ENCODE peak calls at places on chromosomes 16 and 17, in five cellular contexts. H is GM23248, V is H1, G is thyroid gland, E is stomach. S is an unnamed sample. For H3K4me1, the result is how much of the 10 kb centered on the place peaks cover.

GRCh38 chr16:1974157-1975070 is 2.6 kb downstream of the TBL3 start:
- DNase-seq in H (no peak), V (no peak), G (no peak), E (no peak), S (no peak)

GRCh38 chr17:31424944-31425582 is 33.6 kb downstream of the RAB11FIP4 start:
- DNase-seq in H (no peak), V (peak), G (no peak), E (peak), S (no peak)

GRCh38 chr17:75155191-75155601 is 884 bp upstream of the JPT1 start:
- DNase-seq in H (no peak), V (no peak), G (no peak), E (no peak), S (no peak)

GRCh38 chr17:338442-339192 is 14.0 kb downstream of the RPH3AL start:
- DNase-seq in H (no peak), V (no peak), G (peak), E (peak), S (peak)

GRCh38 chr16:410516-411178 is 9.0 kb downstream of the DECR2 start:
- DNase-seq in H (no peak), V (no peak), G (no peak), E (no peak), S (no peak)

GRCh38 chr16:88634994-88635670 is 3.2 kb upstream of the IL17C start:
- DNase-seq in H (peak), V (no peak), G (no peak), E (no peak), S (no peak)

GRCh38 chr16:70683146-70683944 is 2.5 kb downstream of the MTSS2 start:
- DNase-seq in H (no peak), V (no peak), G (no peak), E (no peak), S (no peak)

GRCh38 chr17:57524790-57525543 is 220.1 kb downstream of the CCDC182 start:
- DNase-seq in H (no peak), V (no peak), G (peak), E (no peak), S (no peak)

GRCh38 chr16:23949630-23950290 is 114.0 kb downstream of the PRKCB start:
- DNase-seq in H (no peak), V (no peak), G (peak), E (peak), S (peak)

GRCh38 chr16:11094075-11094593 is 149.8 kb downstream of the CLEC16A start:
- DNase-seq in H (no peak), V (no peak), G (peak), E (no peak), S (peak)

GRCh38 chr17:7559307-7560171 is 989 bp downstream of the TNFSF13 start:
- DNase-seq in H (no peak), V (no peak), G (peak), E (peak), S (peak)

GRCh38 chr16:58280846-58281301 is 14.0 kb downstream of the PRSS54 start:
- DNase-seq in H (peak), V (no peak), G (no peak), E (peak), S (no peak)

GRCh38 chr16:57639172-57639571 is 10.7 kb downstream of the ADGRG1 start:
- DNase-seq in H (no peak), V (peak), G (peak), E (peak), S (no peak)

GRCh38 chr17:31308935-31309334 is 4.9 kb downstream of the EVI2B start:
- DNase-seq in H (no peak), V (no peak), G (no peak), E (no peak), S (no peak)

GRCh38 chr16:57165923-57166322 is 19.9 kb downstream of the PSME3IP1 start:
- DNase-seq in H (no peak), V (no peak), G (no peak), E (no peak), S (no peak)

GRCh38 chr17:1150863-1151685 is 28.7 kb downstream of the ABR start:
- DNase-seq in H (no peak), V (no peak), G (no peak), E (no peak), S (no peak)

GRCh38 chr17:41915566-41915965 is 3.2 kb downstream of the ACLY start:
- DNase-seq in H (no peak), V (no peak), G (no peak), E (no peak), S (no peak)
- H3K4me1 ChIP-seq in H (half or more), V (under half), G (under half), E (half or more), S (under half)

DNA sequence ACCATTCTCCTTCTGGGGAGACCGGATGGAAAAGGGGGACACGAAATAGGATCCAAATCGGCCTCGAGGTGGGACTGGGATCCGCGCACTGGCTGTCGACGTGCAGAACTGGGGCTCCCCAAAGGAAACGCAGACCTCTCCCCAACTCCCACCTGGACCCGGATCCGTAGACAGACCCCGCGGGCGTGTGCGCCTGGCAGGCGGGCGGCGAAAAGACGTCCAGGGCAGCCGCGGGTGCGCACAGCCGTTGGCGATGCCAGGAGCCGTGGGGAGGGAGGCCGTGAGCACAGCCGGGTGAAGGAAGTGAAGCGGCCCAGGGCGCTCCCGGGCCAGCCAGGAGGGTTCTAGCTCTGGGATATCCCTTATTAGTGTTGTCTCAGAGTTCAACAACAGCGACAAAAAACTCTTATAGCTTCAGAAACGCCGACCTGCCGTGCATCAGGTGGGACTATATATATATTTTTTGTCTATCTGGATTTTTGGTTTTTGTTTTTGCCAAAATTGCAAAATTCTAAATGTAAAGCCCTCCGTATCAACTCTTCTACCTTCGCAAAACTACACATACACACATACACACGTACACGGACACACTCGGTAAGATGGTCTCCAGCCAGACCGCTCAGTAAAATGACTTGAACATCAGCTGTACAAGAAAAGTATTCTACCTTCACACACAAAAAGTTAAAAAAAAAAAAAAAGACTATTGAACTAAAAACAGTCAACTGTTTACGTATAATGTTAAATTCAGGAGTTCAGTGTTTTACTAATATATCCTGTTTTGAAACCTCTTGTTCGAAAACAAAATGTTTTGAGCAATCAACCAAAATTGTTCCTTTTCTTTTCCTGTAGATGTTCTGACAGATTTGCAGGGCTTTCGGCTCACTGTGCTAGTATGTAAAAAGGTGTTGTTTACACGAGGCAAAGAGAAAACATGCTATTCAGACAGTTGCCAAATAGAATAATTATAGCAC is 5.2 kb upstream of the AATF start:
- DNase-seq in H (no peak), V (peak), G (no peak), E (no peak), S (no peak)
- H3K4me1 ChIP-seq in H (under half), V (half or more), G (under half), E (under half), S (under half)

GRCh38 chr16:53769185-53769584 is 65.2 kb downstream of the FTO start:
- DNase-seq in H (no peak), V (no peak), G (no peak), E (no peak), S (no peak)

GRCh38 chr16:53769787-53770186 is 65.8 kb downstream of the FTO start:
- DNase-seq in H (no peak), V (no peak), G (no peak), E (no peak), S (no peak)

GRCh38 chr16:53768167-53768566 is 64.2 kb downstream of the FTO start:
- DNase-seq in H (peak), V (no peak), G (no peak), E (no peak), S (no peak)

GRCh38 chr16:53768593-53768992 is 64.6 kb downstream of the FTO start:
- DNase-seq in H (peak), V (no peak), G (peak), E (no peak), S (no peak)

DNA sequence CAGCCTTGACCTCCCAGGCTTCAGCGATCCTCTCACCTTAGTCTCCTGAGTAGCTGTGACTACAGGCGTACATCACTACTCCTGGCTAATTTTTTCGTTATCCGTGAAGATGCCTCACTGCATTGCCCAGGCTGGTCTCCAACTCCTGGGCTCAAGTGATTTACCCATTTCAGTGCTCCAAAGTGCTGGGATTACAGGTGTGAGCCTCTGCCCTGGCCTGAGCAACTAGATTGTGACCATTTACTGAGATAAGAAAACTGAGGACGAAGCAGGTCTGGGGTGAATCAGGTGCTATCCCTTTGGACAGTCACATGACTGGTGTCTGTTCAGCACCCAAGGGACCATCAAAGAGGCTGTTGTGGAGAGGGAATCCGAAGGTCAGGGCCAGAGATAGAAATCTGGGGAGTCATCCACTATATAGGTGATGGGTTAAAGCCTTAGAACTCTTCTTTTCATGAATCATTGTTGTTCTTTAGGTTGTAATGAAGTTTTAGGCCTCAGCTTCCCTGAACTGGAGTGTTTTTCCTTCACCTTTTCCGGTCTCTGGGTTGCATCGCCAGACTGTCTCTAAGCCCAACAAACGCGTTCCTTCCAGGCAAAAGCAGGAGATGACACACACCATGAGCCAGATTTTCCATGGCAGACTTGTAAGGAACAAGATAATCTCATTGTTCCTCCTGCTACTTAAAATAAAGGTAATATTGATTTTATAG is 62.5 kb downstream of the FTO start:
- DNase-seq in H (peak), V (no peak), G (no peak), E (no peak), S (no peak)
- H3K4me1 ChIP-seq in H (half or more), V (under half), G (under half), E (half or more), S (under half)

GRCh38 chr16:69399361-69399760 is 13.6 kb upstream of the TERF2 start:
- DNase-seq in H (peak), V (no peak), G (no peak), E (no peak), S (no peak)

GRCh38 chr16:69404275-69404805 is 18.5 kb upstream of the TERF2 start:
- DNase-seq in H (peak), V (no peak), G (peak), E (peak), S (peak)

GRCh38 chr16:69405757-69406156 is 18.7 kb upstream of the CYB5B start:
- DNase-seq in H (no peak), V (no peak), G (no peak), E (no peak), S (no peak)

GRCh38 chr16:69405326-69405725 is 19.1 kb upstream of the CYB5B start:
- DNase-seq in H (no peak), V (no peak), G (no peak), E (no peak), S (no peak)

DNA sequence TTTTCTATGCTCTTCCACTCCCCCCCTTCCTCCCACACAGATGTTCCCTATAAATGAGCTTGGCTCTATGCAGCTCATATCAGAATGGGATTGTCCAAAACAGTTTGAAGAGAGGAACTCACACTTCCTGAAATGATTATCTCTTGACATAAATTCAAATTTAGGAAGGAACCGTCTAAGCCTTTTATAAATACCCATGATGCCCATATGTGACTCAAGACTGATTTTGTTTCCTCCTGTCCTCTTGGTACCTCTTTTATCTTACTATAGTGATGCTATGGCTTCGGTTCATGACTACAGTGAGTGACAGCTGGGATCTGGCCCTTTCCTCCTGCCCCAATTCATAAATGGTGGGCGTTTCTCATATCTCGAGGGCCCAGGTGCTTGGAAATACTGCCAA is 16.6 kb upstream of the TERF2 start:
- DNase-seq in H (no peak), V (no peak), G (no peak), E (no peak), S (no peak)
- H3K4me1 ChIP-seq in H (under half), V (under half), G (under half), E (under half), S (under half)

GRCh38 chr16:67112591-67113399 is 3.1 kb downstream of the PHAF1 start:
- DNase-seq in H (no peak), V (no peak), G (no peak), E (no peak), S (no peak)

GRCh38 chr16:67116388-67117311 is 6.9 kb downstream of the PHAF1 start:
- DNase-seq in H (peak), V (no peak), G (no peak), E (no peak), S (no peak)

GRCh38 chr16:67117716-67118115 is 8.0 kb downstream of the PHAF1 start:
- DNase-seq in H (no peak), V (no peak), G (no peak), E (no peak), S (no peak)

GRCh38 chr16:67114793-67115192 is 5.1 kb downstream of the PHAF1 start:
- DNase-seq in H (peak), V (no peak), G (no peak), E (no peak), S (no peak)

GRCh38 chr16:67115649-67116048 is 5.9 kb downstream of the PHAF1 start:
- DNase-seq in H (peak), V (no peak), G (no peak), E (no peak), S (no peak)
- H3K4me1 ChIP-seq in H (under half), V (under half), G (under half), E (half or more), S (under half)

GRCh38 chr17:76497699-76497978 is 3.6 kb downstream of the RHBDF2 start:
- DNase-seq in H (no peak), V (no peak), G (no peak), E (no peak), S (no peak)
- H3K4me1 ChIP-seq in H (under half), V (under half), G (under half), E (half or more), S (half or more)

GRCh38 chr17:78046923-78047322 is 81.6 kb downstream of the TMC6 start:
- DNase-seq in H (no peak), V (no peak), G (no peak), E (no peak), S (no peak)
- H3K4me1 ChIP-seq in H (under half), V (under half), G (under half), E (under half), S (under half)

DNA sequence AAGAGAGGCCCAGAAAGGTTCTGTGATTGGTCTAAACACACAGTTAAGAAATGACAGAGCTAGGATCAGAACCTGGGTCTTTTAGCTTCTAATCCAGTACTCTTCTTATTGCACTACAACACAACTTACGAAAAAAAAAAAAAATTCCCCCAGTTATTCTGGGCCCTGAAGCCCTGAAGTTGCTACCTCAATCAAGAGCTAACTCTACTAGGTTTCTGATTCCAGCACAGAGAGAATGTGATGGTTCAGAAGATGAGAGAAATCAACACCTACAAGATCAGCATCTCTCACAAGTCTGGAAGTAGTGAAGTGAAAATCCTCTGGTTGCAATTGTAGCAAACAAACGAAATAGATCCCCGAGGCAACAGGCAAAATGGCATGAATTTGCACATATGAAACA is 37.3 kb downstream of the GRB7 start:
- DNase-seq in H (no peak), V (no peak), G (no peak), E (no peak), S (no peak)
- H3K4me1 ChIP-seq in H (under half), V (under half), G (under half), E (under half), S (under half)

GRCh38 chr17:79562806-79563141 is 48.1 kb downstream of the RBFOX3 start:
- DNase-seq in H (no peak), V (no peak), G (no peak), E (no peak), S (no peak)
- H3K4me1 ChIP-seq in H (under half), V (under half), G (under half), E (under half), S (under half)

S was measured in Peyer's patch.